ENCODE peak calls at places on chromosomes 16 and 17, in five cellular contexts. P, G, I, K and R are unnamed samples.

GRCh38 chr17:80794281-80795089 is 197.2 kb upstream of the CHMP6 start:
- DNase-seq in K (no peak), I (no peak), P (no peak), G (no peak), R (no peak)

GRCh38 chr16:53829186-53829747 is 125.3 kb downstream of the FTO start:
- DNase-seq in K (no peak), G (no peak), P (no peak), I (no peak), R (no peak)

GRCh38 chr17:55897301-55897700 is 146.4 kb downstream of the PCTP start:
- DNase-seq in G (no peak), I (no peak), K (no peak), P (no peak), R (no peak)

GRCh38 chr17:82973456-82974135 is 105.8 kb upstream of the METRNL start:
- DNase-seq in K (no peak), G (no peak), P (no peak), I (peak), R (no peak)

GRCh38 chr17:7854851-7855642 is at the start of gene TMEM88:
- DNase-seq in G (no peak), P (peak), I (peak), K (no peak), R (no peak)

GRCh38 chr16:29825145-29826044 is 5.1 kb downstream of the MVP start:
- DNase-seq in K (peak), G (no peak), I (peak), P (peak), R (peak)

GRCh38 chr17:17874478-17874877 is 37.7 kb upstream of the SREBF1 start:
- DNase-seq in G (peak), I (no peak), P (no peak), K (no peak), R (no peak)

GRCh38 chr16:22322741-22323140 is 25.5 kb downstream of the POLR3E start:
- DNase-seq in I (no peak), K (no peak), G (no peak), P (no peak), R (no peak)

GRCh38 chr16:3101018-3101840 is 2.1 kb upstream of the ZSCAN10 start:
- DNase-seq in I (peak), K (no peak), P (peak), G (peak), R (no peak)

GRCh38 chr17:75077490-75078096 is 10.2 kb upstream of the SLC16A5 start:
- DNase-seq in K (peak), P (peak), I (peak), G (no peak), R (no peak)